ENCODE peak calls at places on chromosomes 16 and 17, in eight cellular contexts. O, E, L, X, B, F, A and N are unnamed samples.

GRCh38 chr16:80029381-80029630 is 428.8 kb upstream of the MAF start:
- DNase-seq in O (no peak), E (no peak), L (no peak), X (no peak), B (no peak), F (no peak), A (no peak), N (no peak)

GRCh38 chr17:78356163-78356713 is 3.6 kb downstream of the SOCS3 start:
- DNase-seq in O (no peak), E (peak), L (no peak), X (peak), B (peak), F (peak), A (peak), N (peak)

GRCh38 chr16:51624083-51624775 is 473.2 kb upstream of the SALL1 start:
- DNase-seq in O (no peak), E (no peak), L (no peak), X (no peak), B (no peak), F (no peak), A (no peak), N (no peak)

GRCh38 chr17:83053779-83054451 is 25.5 kb upstream of the METRNL start:
- DNase-seq in O (no peak), E (no peak), L (no peak), X (no peak), B (peak), F (peak), A (no peak), N (peak)

GRCh38 chr17:37393352-37393751 is 13.3 kb downstream of the ACACA start:
- DNase-seq in O (no peak), E (no peak), L (no peak), X (no peak), B (no peak), F (no peak), A (no peak), N (no peak)

GRCh38 chr16:28531777-28532744 is 6.7 kb downstream of the NUPR1 start:
- DNase-seq in O (no peak), E (peak), L (no peak), X (no peak), B (no peak), F (no peak), A (no peak), N (no peak)

GRCh38 chr16:22948058-22948602 is 134.2 kb downstream of the HS3ST2 start:
- DNase-seq in O (no peak), E (no peak), L (no peak), X (no peak), B (no peak), F (no peak), A (no peak), N (no peak)

GRCh38 chr16:76676356-76676755 is 399.2 kb downstream of the CNTNAP4 start:
- DNase-seq in O (peak), E (no peak), L (no peak), X (no peak), B (no peak), F (no peak), A (no peak), N (no peak)

GRCh38 chr17:8966926-8967325 is 1.4 kb upstream of the PIK3R5 start:
- DNase-seq in O (no peak), E (no peak), L (no peak), X (no peak), B (no peak), F (peak), A (no peak), N (peak)

GRCh38 chr17:65071861-65072260 is 15.3 kb upstream of the GNA13 start:
- DNase-seq in O (peak), E (no peak), L (no peak), X (no peak), B (no peak), F (no peak), A (no peak), N (no peak)

GRCh38 chr17:44221072-44221861 is 1.8 kb upstream of the UBTF start:
- DNase-seq in O (peak), E (peak), L (peak), X (peak), B (peak), F (peak), A (no peak), N (peak)

GRCh38 chr16:47424846-47425245 is 36.0 kb downstream of the ITFG1 start:
- DNase-seq in O (no peak), E (no peak), L (no peak), X (no peak), B (no peak), F (no peak), A (no peak), N (no peak)

GRCh38 chr16:9256196-9256595 is 164.8 kb downstream of the HAPSTR1 start:
- DNase-seq in O (no peak), E (no peak), L (no peak), X (no peak), B (peak), F (peak), A (peak), N (peak)

GRCh38 chr17:45131616-45132301 is 556 bp downstream of the PLCD3 start:
- DNase-seq in O (no peak), E (peak), L (no peak), X (peak), B (peak), F (peak), A (peak), N (no peak)

GRCh38 chr17:77229786-77230435 is 89.1 kb downstream of the SEC14L1 start:
- DNase-seq in O (no peak), E (no peak), L (no peak), X (no peak), B (no peak), F (no peak), A (no peak), N (no peak)

GRCh38 chr16:83453977-83454376 is 353.8 kb upstream of the HSBP1 start:
- DNase-seq in O (no peak), E (no peak), L (no peak), X (no peak), B (no peak), F (no peak), A (no peak), N (no peak)

GRCh38 chr16:87950765-87951549 is at the start of gene BANP:
- DNase-seq in O (peak), E (peak), L (peak), X (peak), B (peak), F (peak), A (peak), N (peak)

GRCh38 chr17:81300586-81301155 is 5.6 kb upstream of the SLC38A10 start:
- DNase-seq in O (no peak), E (no peak), L (no peak), X (no peak), B (no peak), F (no peak), A (no peak), N (no peak)

GRCh38 chr17:18187816-18188761 is 4.5 kb downstream of the ALKBH5 start:
- DNase-seq in O (no peak), E (peak), L (no peak), X (no peak), B (no peak), F (peak), A (no peak), N (no peak)

GRCh38 chr16:49336581-49336980 is 37.0 kb upstream of the C16orf78 start:
- DNase-seq in O (no peak), E (no peak), L (no peak), X (no peak), B (no peak), F (no peak), A (no peak), N (no peak)

GRCh38 chr16:57892447-57893096 is 78.4 kb downstream of the CNGB1 start:
- DNase-seq in O (no peak), E (no peak), L (peak), X (no peak), B (no peak), F (peak), A (no peak), N (no peak)

GRCh38 chr16:54253118-54253517 is 33.5 kb downstream of the IRX3 start:
- DNase-seq in O (no peak), E (no peak), L (no peak), X (no peak), B (no peak), F (no peak), A (no peak), N (no peak)